ENCODE peak calls at places on chromosome 10, in nine cellular contexts. T is AG04450, D is caudate nucleus, J is tibial artery, V is SK-N-MC, B is MM.1S, U is Panc1, E is RWPE2, F is cardiac muscle cell. W is an unnamed sample.

GRCh38 chr10:6171891-6172354 is 30.8 kb upstream of the PFKFB3 start:
- DNase-seq in T (peak; percentile 75), D (peak; percentile 29), J (peak; percentile 85), V (no peak), B (no peak), U (no peak), E (no peak), F (peak; percentile 91), W (no peak)

GRCh38 chr10:63711866-63712716 is 190.9 kb downstream of the REEP3 start:
- DNase-seq in T (peak; percentile 86), D (peak; percentile 66), J (peak; percentile 98), V (no peak), B (no peak), U (peak; percentile 90), E (peak; percentile 97), F (peak; percentile 95), W (no peak)

GRCh38 chr10:97407211-97407951 is 6.2 kb upstream of the RRP12 start:
- DNase-seq in T (peak; percentile 57), D (peak; percentile 48), J (no peak), V (no peak), B (peak; percentile 87), U (peak; percentile 84), E (no peak), F (peak; percentile 85), W (peak; percentile 52)

GRCh38 chr10:5952731-5953385 is 24.5 kb downstream of the IL15RA start:
- DNase-seq in T (no peak), D (no peak), J (no peak), V (no peak), B (no peak), U (no peak), E (no peak), F (no peak), W (no peak)

GRCh38 chr10:100780324-100780723 is 34.9 kb downstream of the PAX2 start:
- DNase-seq in T (no peak), D (no peak), J (no peak), V (no peak), B (no peak), U (no peak), E (no peak), F (no peak), W (no peak)

GRCh38 chr10:16949806-16950205 is 132.6 kb upstream of the RSU1 start:
- DNase-seq in T (no peak), D (no peak), J (no peak), V (no peak), B (no peak), U (no peak), E (no peak), F (no peak), W (no peak)

GRCh38 chr10:89032141-89032814 is 41.7 kb downstream of the FAS start:
- DNase-seq in T (peak; percentile 65), D (no peak), J (no peak), V (no peak), B (peak; percentile 39), U (peak; percentile 42), E (peak; percentile 66), F (peak; percentile 75), W (no peak)

GRCh38 chr10:44393051-44393630 is 8.2 kb upstream of the CXCL12 start:
- DNase-seq in T (no peak), D (no peak), J (no peak), V (no peak), B (no peak), U (no peak), E (no peak), F (no peak), W (no peak)

GRCh38 chr10:87658383-87658795 is 1.3 kb upstream of the PAPSS2 start:
- DNase-seq in T (no peak), D (no peak), J (no peak), V (no peak), B (no peak), U (no peak), E (no peak), F (no peak), W (no peak)

GRCh38 chr10:31928531-31929259 is at the start of gene ARHGAP12:
- DNase-seq in T (peak; percentile 37), D (peak; percentile 78), J (peak; percentile 95), V (no peak), B (peak; percentile 86), U (no peak), E (peak; percentile 79), F (peak; percentile 91), W (peak; percentile 77)

GRCh38 chr10:61400524-61400923 is 52.7 kb downstream of the TMEM26 start:
- DNase-seq in T (no peak), D (no peak), J (no peak), V (no peak), B (no peak), U (no peak), E (no peak), F (no peak), W (no peak)

GRCh38 chr10:61398730-61399129 is 54.5 kb downstream of the TMEM26 start:
- DNase-seq in T (no peak), D (no peak), J (no peak), V (no peak), B (no peak), U (no peak), E (no peak), F (no peak), W (no peak)

GRCh38 chr10:61399386-61399785 is 53.8 kb downstream of the TMEM26 start:
- DNase-seq in T (no peak), D (no peak), J (no peak), V (no peak), B (no peak), U (no peak), E (no peak), F (no peak), W (no peak)

DNA sequence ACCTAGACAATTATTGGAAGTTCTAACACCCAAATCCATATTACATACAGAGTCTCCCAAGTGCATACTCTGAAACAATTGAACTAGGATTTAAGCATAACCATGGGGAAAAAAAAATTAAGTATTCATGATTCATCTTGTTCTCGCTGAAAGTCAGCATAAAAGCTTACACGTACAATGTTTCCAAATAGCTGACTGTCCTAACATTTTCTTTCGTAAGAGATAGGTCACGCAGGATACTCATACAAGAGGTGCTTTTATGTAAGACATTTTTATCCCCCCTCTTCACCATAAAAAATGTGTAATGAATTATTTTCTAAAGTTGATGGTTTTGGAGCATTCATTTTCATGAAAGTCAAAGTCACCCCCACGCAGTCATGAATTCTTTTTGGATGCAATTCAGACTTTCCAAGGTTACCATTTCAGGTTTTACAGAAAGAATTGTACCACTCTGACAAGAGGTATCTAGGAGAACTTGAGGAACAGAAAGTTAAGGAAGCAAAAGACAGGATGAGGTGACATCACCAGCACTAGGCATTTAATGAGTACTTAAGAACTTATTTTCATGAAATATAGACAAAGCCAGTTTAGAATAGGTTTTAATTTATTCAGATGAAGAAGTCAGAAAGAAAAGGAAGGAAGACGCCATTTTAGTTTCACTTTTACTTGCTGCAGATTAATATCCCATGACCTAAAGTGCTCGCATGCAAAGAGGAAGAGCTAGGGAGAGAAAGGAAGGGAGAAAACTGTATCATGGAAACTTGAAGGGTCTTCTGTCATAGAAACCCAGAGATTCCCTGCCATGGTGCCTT is 55.8 kb downstream of the TMEM26 start:
- DNase-seq in T (no peak), D (no peak), J (no peak), V (no peak), B (peak; percentile 48), U (no peak), E (no peak), F (peak; percentile 66), W (no peak)
- H3K27ac ChIP-seq in T (no peak overlapping the region), D (peak overlapping the region; percentile 2), J (no peak overlapping the region), V (peak overlapping the region; percentile 42), B (no peak overlapping the region), U (peak overlapping the region; percentile 79), E (no peak overlapping the region), F (peak overlapping the region; percentile 84), W (no peak overlapping the region)

DNA sequence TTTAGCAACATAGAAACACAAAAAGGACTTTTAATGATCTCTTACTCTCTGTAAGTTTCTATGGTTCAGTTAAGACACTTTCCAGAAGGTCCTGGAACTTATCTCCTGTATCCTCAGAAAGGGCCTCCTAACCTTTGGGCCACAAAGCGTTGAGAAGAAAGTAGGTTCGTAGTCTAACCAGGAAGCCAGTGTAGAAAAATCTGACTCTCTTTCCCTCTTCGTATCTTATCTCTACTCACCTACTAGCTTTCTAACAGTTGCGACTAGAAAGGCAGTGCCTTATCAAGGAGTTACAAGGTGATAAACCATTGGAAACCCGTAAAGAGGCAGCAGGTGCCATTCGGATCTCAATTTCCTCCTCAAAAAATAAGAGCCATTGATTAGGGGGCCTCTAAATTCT is 11.9 kb upstream of the DMBT1 start:
- DNase-seq in T (no peak), D (no peak), J (no peak), V (no peak), B (no peak), U (no peak), E (no peak), F (no peak), W (no peak)
- H3K27ac ChIP-seq in T (no peak overlapping the region), D (no peak overlapping the region), J (no peak overlapping the region), V (no peak overlapping the region), B (no peak overlapping the region), U (no peak overlapping the region), E (no peak overlapping the region), F (peak overlapping the region; percentile 52), W (no peak overlapping the region)

GRCh38 chr10:58457761-58458616 is 54.7 kb upstream of the BICC1 start:
- DNase-seq in T (peak; percentile 96), D (no peak), J (no peak), V (peak; percentile 5), B (no peak), U (no peak), E (no peak), F (peak; percentile 99), W (no peak)
- H3K27ac ChIP-seq in T (peak overlapping the region; percentile 81), D (peak overlapping the region; percentile 62), J (peak overlapping the region; percentile 3), V (no peak overlapping the region), B (no peak overlapping the region), U (no peak overlapping the region), E (no peak overlapping the region), F (no peak overlapping the region), W (no peak overlapping the region)

DNA sequence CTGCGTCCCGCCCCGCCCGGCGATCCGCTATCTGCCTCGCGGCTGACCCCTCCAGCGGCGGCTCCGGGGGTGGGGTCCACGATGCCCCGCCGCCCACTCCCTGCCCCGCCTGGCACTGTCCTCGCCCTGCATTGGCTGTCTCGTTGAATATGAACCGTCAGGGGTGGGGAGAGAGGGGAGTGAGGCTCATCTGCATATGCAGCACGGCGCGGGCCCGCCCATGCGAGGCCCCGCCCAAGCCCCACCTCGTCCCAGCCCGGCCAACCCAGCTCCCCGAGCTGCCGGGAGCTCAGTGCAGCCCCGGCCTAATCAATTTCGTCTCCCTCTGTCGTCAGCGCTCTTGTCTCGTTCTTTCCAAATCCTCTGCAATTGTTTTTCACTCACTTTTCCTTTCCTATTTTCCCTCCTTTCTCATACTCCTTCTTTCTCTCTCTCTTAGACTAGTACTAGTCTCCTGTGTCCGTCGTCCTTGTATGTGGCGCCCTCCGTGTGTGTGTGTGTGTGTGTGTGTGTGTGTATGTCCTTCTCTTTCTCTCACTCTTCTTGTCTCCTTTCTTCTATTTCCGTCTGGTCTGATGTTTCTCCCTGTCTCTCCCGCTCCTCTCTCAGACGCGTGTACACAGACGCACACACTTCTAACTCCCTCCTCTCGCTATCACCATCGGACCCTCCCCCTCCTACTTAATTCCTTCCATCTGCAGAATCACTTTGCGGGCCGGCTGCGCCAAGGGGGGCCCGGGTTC is 455 bp upstream of the ZCCHC24 start:
- DNase-seq in T (peak; percentile 97), D (peak; percentile 98), J (peak; percentile 100), V (peak; percentile 57), B (peak; percentile 96), U (peak; percentile 72), E (peak; percentile 96), F (peak; percentile 100), W (peak; percentile 94)
- H3K27ac ChIP-seq in T (peak overlapping the region; percentile 90), D (peak overlapping the region; percentile 89), J (peak overlapping the region; percentile 94), V (peak overlapping the region; percentile 98), B (no peak overlapping the region), U (peak overlapping the region; percentile 25), E (no peak overlapping the region), F (peak overlapping the region; percentile 90), W (peak overlapping the region; percentile 49)